ENCODE peak calls at places on chromosome 2, in six cellular contexts. O is A549, C is stomach, M is ovary, S is HepG2, B is K562. R is an unnamed sample. For H3K4me1, the result is how much of the 10 kb centered on the place peaks cover.

GRCh38 chr2:31823558-31823957 is 187.2 kb downstream of the MEMO1 start:
- DNase-seq in O (no peak), C (no peak), M (no peak), S (no peak), B (no peak), R (no peak)

GRCh38 chr2:237500681-237501424 is 13.8 kb downstream of the MLPH start:
- DNase-seq in O (peak), C (no peak), M (no peak), S (no peak), B (peak), R (no peak)

GRCh38 chr2:229425573-229425972 is 154.5 kb upstream of the PID1 start:
- DNase-seq in O (no peak), C (no peak), M (no peak), S (no peak), B (no peak), R (no peak)

GRCh38 chr2:240462704-240463273 is 27.3 kb downstream of the GPC1 start:
- DNase-seq in O (no peak), C (no peak), M (no peak), S (no peak), B (no peak), R (peak)

GRCh38 chr2:127359520-127359919 is 28.3 kb downstream of the MAP3K2 start:
- DNase-seq in O (no peak), C (no peak), M (no peak), S (no peak), B (no peak), R (no peak)

GRCh38 chr2:38991899-38992298 is 102.2 kb downstream of the ARHGEF33 start:
- DNase-seq in O (no peak), C (no peak), M (no peak), S (no peak), B (no peak), R (no peak)

GRCh38 chr2:58664523-58665155 is 423.5 kb upstream of the FANCL start:
- DNase-seq in O (no peak), C (no peak), M (no peak), S (no peak), B (no peak), R (no peak)

GRCh38 chr2:64807417-64807816 is 153.7 kb upstream of the SERTAD2 start:
- DNase-seq in O (peak), C (no peak), M (no peak), S (no peak), B (peak), R (no peak)

GRCh38 chr2:149236413-149236812 is 94.0 kb upstream of the LYPD6 start:
- DNase-seq in O (no peak), C (no peak), M (no peak), S (no peak), B (no peak), R (no peak)

GRCh38 chr2:37091873-37092272 is 7.6 kb downstream of the GPATCH11 start:
- DNase-seq in O (no peak), C (no peak), M (no peak), S (no peak), B (no peak), R (no peak)

GRCh38 chr2:121529439-121530209 is 1.1 kb upstream of the RNU4ATAC start:
- DNase-seq in O (peak), C (peak), M (peak), S (peak), B (peak), R (peak)

GRCh38 chr2:33134764-33135560 is 188.2 kb downstream of the LTBP1 start:
- DNase-seq in O (no peak), C (no peak), M (peak), S (no peak), B (peak), R (no peak)

GRCh38 chr2:19488009-19488691 is 129.7 kb upstream of the OSR1 start:
- DNase-seq in O (peak), C (no peak), M (no peak), S (peak), B (no peak), R (no peak)

GRCh38 chr2:232434563-232435374 is 21.2 kb upstream of the ALPI start:
- DNase-seq in O (no peak), C (no peak), M (no peak), S (no peak), B (no peak), R (no peak)

GRCh38 chr2:78465707-78466106 is 559.8 kb upstream of the REG3G start:
- DNase-seq in O (no peak), C (no peak), M (no peak), S (peak), B (no peak), R (no peak)

GRCh38 chr2:31980674-31981356 is 30.0 kb downstream of the MEMO1 start:
- DNase-seq in O (peak), C (no peak), M (no peak), S (peak), B (peak), R (no peak)

GRCh38 chr2:238486123-238486848 is 59.6 kb downstream of the ASB1 start:
- DNase-seq in O (no peak), C (no peak), M (no peak), S (no peak), B (no peak), R (no peak)

GRCh38 chr2:12726271-12726670 is 9.5 kb downstream of the TRIB2 start:
- DNase-seq in O (no peak), C (no peak), M (no peak), S (no peak), B (no peak), R (no peak)

GRCh38 chr2:131966256-131966655 is 195.5 kb downstream of the ANKRD30BL start:
- DNase-seq in O (no peak), C (no peak), M (no peak), S (no peak), B (no peak), R (no peak)

GRCh38 chr2:86243950-86244733 is 44.9 kb downstream of the MRPL35 start:
- DNase-seq in O (no peak), C (no peak), M (no peak), S (no peak), B (no peak), R (peak)

GRCh38 chr2:20429528-20429927 is 17.3 kb upstream of the RHOB start:
- DNase-seq in O (no peak), C (peak), M (no peak), S (no peak), B (no peak), R (no peak)

GRCh38 chr2:145599761-145600160 is 1079.8 kb upstream of the ZEB2 start:
- DNase-seq in O (no peak), C (no peak), M (no peak), S (no peak), B (no peak), R (no peak)

GRCh38 chr2:70283500-70284191 is 9.9 kb downstream of the SNRPG start:
- DNase-seq in O (no peak), C (no peak), M (no peak), S (no peak), B (no peak), R (no peak)

GRCh38 chr2:149715005-149715592 is 127.5 kb upstream of the MMADHC start:
- DNase-seq in O (peak), C (no peak), M (no peak), S (peak), B (no peak), R (no peak)

GRCh38 chr2:11753886-11754704 is 7.7 kb downstream of the LPIN1 start:
- DNase-seq in O (peak), C (peak), M (no peak), S (no peak), B (peak), R (no peak)

GRCh38 chr2:197294260-197294659 is 16.3 kb downstream of the ANKRD44 start:
- DNase-seq in O (no peak), C (no peak), M (no peak), S (no peak), B (no peak), R (no peak)

GRCh38 chr2:151363709-151364108 is 6.3 kb downstream of the TNFAIP6 start:
- DNase-seq in O (no peak), C (no peak), M (no peak), S (no peak), B (no peak), R (peak)

GRCh38 chr2:98078699-98079098 is 8.3 kb upstream of the VWA3B start:
- DNase-seq in O (no peak), C (no peak), M (no peak), S (no peak), B (no peak), R (no peak)

GRCh38 chr2:240567872-240568677 is at the start of gene RNPEPL1:
- DNase-seq in O (no peak), C (peak), M (peak), S (no peak), B (peak), R (peak)

GRCh38 chr2:131035826-131036231 is 57.4 kb downstream of the FAM168B start:
- DNase-seq in O (no peak), C (no peak), M (no peak), S (no peak), B (no peak), R (peak)

GRCh38 chr2:84395819-84396218 is 63.3 kb downstream of the SUCLG1 start:
- DNase-seq in O (no peak), C (no peak), M (no peak), S (no peak), B (no peak), R (no peak)

GRCh38 chr2:85536479-85536878 is 2.5 kb upstream of the MAT2A start:
- DNase-seq in O (no peak), C (no peak), M (no peak), S (no peak), B (no peak), R (no peak)

DNA sequence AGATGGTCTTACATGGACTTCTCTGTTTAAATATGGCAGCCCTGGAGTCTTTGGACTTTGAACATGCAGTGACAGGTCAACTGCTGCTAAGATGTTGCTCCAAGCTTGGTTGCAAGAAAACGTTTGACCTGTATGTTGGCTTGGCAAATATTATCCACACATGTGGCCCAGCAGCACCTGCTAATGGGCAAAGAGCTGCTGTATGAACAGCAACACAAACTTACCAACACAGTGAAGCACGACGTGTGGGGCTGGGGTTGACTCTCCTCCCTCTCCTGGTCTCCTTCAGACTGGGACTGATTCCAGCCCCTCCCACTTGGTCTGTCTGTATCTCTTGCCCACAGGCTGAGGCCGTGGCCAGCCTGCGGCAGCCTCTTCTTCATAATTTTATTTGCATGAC is 3.8 kb downstream of the KCNE4 start:
- DNase-seq in O (no peak), C (peak), M (peak), S (no peak), B (peak), R (peak)
- H3K4me3 ChIP-seq in O (no peak), C (no peak), M (no peak), S (no peak), B (no peak), R (peak)

GRCh38 chr2:42201228-42201855 is 32.2 kb downstream of the EML4 start:
- DNase-seq in O (no peak), C (no peak), M (no peak), S (no peak), B (no peak), R (no peak)
- H3K4me1 ChIP-seq in O (under half), C (half or more), M (under half), S (half or more), B (under half), R (under half)

GRCh38 chr2:159961005-159961404 is 101.4 kb downstream of the PLA2R1 start:
- DNase-seq in O (no peak), C (no peak), M (no peak), S (no peak), B (no peak), R (no peak)
- TF ChIP-seq EP300 in O (no peak), C (no peak), M (no peak), S (no peak), B (no peak), R (no peak)

GRCh38 chr2:206970589-206971375 is 31.5 kb downstream of the CPO start:
- DNase-seq in O (no peak), C (no peak), M (no peak), S (no peak), B (no peak), R (no peak)
- H3K4me3 ChIP-seq in O (no peak), C (no peak), M (no peak), S (no peak), B (no peak), R (no peak)

R was measured in sigmoid colon.